ENCODE peak calls at places on chromosomes 4 and X, in four cellular contexts. One of them, this sample, is unnamed.

GRCh38 chr4:42627887-42628646 is 28.8 kb downstream of the ATP8A1 start:
- DNase-seq in HepG2: no peak
- DNase-seq in H1: no peak
- DNase-seq in K562: no peak
- DNase-seq in this sample: peak

GRCh38 chr4:157115613-157116340 is 39.8 kb downstream of the GLRB start:
- DNase-seq in K562: no peak
- DNase-seq in HepG2: no peak
- DNase-seq in H1: no peak
- DNase-seq in this sample: no peak

GRCh38 chr4:123649644-123650356 is 253.2 kb downstream of the SPRY1 start:
- DNase-seq in HepG2: peak
- DNase-seq in K562: no peak
- DNase-seq in H1: peak
- DNase-seq in this sample: no peak

GRCh38 chr4:67320645-67321044 is 224.7 kb downstream of the CENPC start:
- DNase-seq in HepG2: no peak
- DNase-seq in K562: no peak
- DNase-seq in H1: no peak
- DNase-seq in this sample: no peak

GRCh38 chr4:819401-820229 is 6.3 kb downstream of the CPLX1 start:
- DNase-seq in K562: no peak
- DNase-seq in HepG2: no peak
- DNase-seq in H1: no peak
- DNase-seq in this sample: no peak

GRCh38 chr4:121736735-121737351 is 28.1 kb downstream of the SMIM43 start:
- DNase-seq in HepG2: peak
- DNase-seq in H1: no peak
- DNase-seq in K562: peak
- DNase-seq in this sample: no peak

GRCh38 chrX:17024896-17025295 is 78.4 kb downstream of the REPS2 start:
- DNase-seq in K562: no peak
- DNase-seq in HepG2: peak
- DNase-seq in H1: no peak
- DNase-seq in this sample: no peak

GRCh38 chr4:57074753-57075152 is 35.4 kb downstream of the IGFBP7 start:
- DNase-seq in H1: no peak
- DNase-seq in HepG2: no peak
- DNase-seq in K562: no peak
- DNase-seq in this sample: no peak

GRCh38 chr4:72006576-72006975 is 25.2 kb upstream of the NPFFR2 start:
- DNase-seq in K562: no peak
- DNase-seq in H1: no peak
- DNase-seq in HepG2: no peak
- DNase-seq in this sample: no peak

GRCh38 chr4:1294424-1294823 is 4.7 kb downstream of the MAEA start:
- DNase-seq in H1: no peak
- DNase-seq in HepG2: no peak
- DNase-seq in K562: no peak
- DNase-seq in this sample: no peak

GRCh38 chr4:23485793-23486192 is 404.1 kb downstream of the PPARGC1A start:
- DNase-seq in K562: peak
- DNase-seq in HepG2: no peak
- DNase-seq in H1: no peak
- DNase-seq in this sample: no peak

GRCh38 chrX:106912864-106913263 is 7.3 kb upstream of the CLDN2 start:
- DNase-seq in H1: no peak
- DNase-seq in K562: no peak
- DNase-seq in HepG2: no peak
- DNase-seq in this sample: no peak

GRCh38 chr4:139975830-139976272 is 178.1 kb downstream of the MAML3 start:
- DNase-seq in K562: no peak
- DNase-seq in H1: no peak
- DNase-seq in HepG2: no peak
- DNase-seq in this sample: no peak

GRCh38 chr4:138967313-138967712 is 48.3 kb upstream of the NOCT start:
- DNase-seq in K562: no peak
- DNase-seq in HepG2: peak
- DNase-seq in H1: no peak
- DNase-seq in this sample: peak

GRCh38 chr4:165208741-165209388 is 1.5 kb downstream of the KLHL2 start:
- DNase-seq in H1: no peak
- DNase-seq in K562: peak
- DNase-seq in HepG2: no peak
- DNase-seq in this sample: no peak

GRCh38 chr4:113209652-113210320 is 160.3 kb downstream of the ANK2 start:
- DNase-seq in K562: no peak
- DNase-seq in H1: no peak
- DNase-seq in HepG2: no peak
- DNase-seq in this sample: no peak

GRCh38 chr4:185565696-185566095 is 30.4 kb upstream of the PDLIM3 start:
- DNase-seq in K562: no peak
- DNase-seq in HepG2: no peak
- DNase-seq in H1: no peak
- DNase-seq in this sample: no peak

GRCh38 chr4:151865327-151865726 is 104.5 kb upstream of the GATB start:
- DNase-seq in HepG2: no peak
- DNase-seq in H1: no peak
- DNase-seq in K562: no peak
- DNase-seq in this sample: no peak

GRCh38 chrX:79065696-79066095 is 78.8 kb upstream of the GPR174 start:
- DNase-seq in HepG2: no peak
- DNase-seq in K562: no peak
- DNase-seq in H1: no peak
- DNase-seq in this sample: peak
- H3K4me2 ChIP-seq in HepG2: no peak
- H3K4me2 ChIP-seq in K562: no peak
- H3K4me2 ChIP-seq in H1: no peak
- H3K4me2 ChIP-seq in this sample: no peak

DNA sequence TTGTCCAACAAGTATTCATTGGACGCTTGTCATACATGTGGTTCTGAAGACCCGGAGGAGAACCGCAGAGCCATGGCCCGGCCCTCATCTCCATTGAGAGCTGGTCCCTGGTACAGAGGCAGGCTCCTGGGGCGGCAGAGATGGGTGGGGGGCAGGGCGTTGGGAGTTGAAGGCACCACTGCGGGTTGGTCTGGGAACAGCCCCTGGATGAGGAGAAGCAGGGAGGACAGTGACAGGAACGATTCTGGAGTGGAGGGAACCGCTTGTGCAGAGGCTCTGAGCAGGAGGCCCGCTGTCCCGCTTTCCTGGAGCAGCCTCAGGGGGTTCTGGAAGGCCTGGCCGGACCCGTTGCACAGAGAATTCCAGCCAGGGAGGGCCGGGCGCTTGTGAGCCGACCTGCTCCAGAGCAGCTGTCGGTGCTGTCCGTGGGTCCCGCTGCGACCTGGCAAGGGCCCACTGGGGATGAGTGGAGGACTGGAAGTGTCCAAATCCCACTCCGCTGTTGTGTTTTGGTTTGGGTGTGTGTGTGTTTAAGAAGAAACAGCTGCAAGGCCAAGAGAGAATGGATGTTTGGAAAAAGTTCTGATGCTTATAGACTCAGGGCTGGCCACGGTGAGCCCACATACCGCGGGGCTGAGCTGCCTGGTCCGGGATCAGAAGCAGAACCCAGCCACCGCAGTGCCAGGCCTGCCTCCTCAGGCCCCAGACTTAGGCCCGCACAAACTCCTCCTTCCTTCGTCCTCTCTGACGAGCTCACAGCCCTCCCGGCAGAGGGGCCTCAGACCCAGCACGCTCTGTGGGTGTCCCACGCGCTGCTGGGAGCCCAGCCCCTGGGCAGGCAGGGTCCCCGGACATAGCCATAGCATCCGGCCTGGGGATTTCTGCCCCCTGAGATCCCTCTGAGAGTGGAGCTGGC is 73.8 kb downstream of the HTRA3 start:
- DNase-seq in H1: no peak
- DNase-seq in HepG2: no peak
- DNase-seq in K562: no peak
- DNase-seq in this sample: no peak
- TF ChIP-seq BRCA1 in H1: no peak
- TF ChIP-seq BRCA1 in HepG2: no peak
- TF ChIP-seq BRCA1 in K562: no peak
- TF ChIP-seq BRCA1 in this sample: no peak

DNA sequence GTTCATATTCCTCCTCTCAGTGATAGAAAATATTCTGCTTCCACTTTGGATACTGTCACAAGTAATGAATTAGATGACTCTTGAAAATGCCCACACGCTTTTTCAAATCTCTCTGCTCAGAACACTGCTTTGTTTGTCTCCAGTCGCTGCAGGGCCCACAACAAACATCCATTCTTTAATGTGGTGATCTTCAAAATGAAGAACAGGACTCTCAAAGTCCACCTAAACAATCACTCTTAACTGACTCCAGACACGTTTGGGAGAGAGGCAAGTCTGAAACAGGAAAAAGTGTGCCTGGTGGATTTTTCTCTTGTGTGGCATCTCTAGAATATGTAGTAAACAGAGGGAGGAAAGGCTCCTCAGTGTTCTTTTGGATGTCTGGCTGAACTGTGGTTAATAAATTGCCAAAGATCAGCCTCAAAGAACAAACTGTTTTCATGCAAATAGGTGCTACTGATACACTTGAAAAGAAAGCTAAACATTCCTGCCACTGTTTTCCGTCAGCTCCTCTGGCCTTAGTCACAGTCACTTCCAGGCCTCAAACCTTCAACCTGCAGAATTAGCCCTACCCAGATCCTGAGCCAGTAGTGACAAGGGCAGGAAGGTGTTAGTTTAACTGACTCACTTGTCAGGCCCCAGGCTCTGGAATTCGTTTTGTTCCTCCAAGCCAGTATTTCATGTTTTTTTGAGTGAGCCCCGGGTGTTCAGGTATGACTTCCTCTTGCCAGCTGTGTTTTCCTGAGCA is 259.6 kb upstream of the GPC4 start:
- DNase-seq in K562: no peak
- DNase-seq in HepG2: peak
- DNase-seq in H1: no peak
- DNase-seq in this sample: no peak
- H3K4me2 ChIP-seq in K562: no peak
- H3K4me2 ChIP-seq in HepG2: no peak
- H3K4me2 ChIP-seq in H1: no peak
- H3K4me2 ChIP-seq in this sample: no peak

GRCh38 chr4:54901202-54901601 is 224.2 kb downstream of the KDR start:
- DNase-seq in K562: no peak
- DNase-seq in H1: no peak
- DNase-seq in HepG2: no peak
- DNase-seq in this sample: no peak

GRCh38 chr4:54898163-54898562 is 227.2 kb downstream of the KDR start:
- DNase-seq in H1: no peak
- DNase-seq in HepG2: no peak
- DNase-seq in K562: no peak
- DNase-seq in this sample: no peak

GRCh38 chr4:54902261-54902660 is 223.1 kb downstream of the KDR start:
- DNase-seq in K562: no peak
- DNase-seq in HepG2: no peak
- DNase-seq in H1: no peak
- DNase-seq in this sample: no peak

GRCh38 chr4:54897590-54897989 is 227.8 kb downstream of the KDR start:
- DNase-seq in HepG2: no peak
- DNase-seq in H1: no peak
- DNase-seq in K562: no peak
- DNase-seq in this sample: no peak

GRCh38 chr4:54898941-54899340 is 226.5 kb downstream of the KDR start:
- DNase-seq in HepG2: no peak
- DNase-seq in K562: no peak
- DNase-seq in H1: no peak
- DNase-seq in this sample: no peak
- TF ChIP-seq BRCA1 in HepG2: no peak
- TF ChIP-seq BRCA1 in K562: no peak
- TF ChIP-seq BRCA1 in H1: no peak
- TF ChIP-seq BRCA1 in this sample: no peak

DNA sequence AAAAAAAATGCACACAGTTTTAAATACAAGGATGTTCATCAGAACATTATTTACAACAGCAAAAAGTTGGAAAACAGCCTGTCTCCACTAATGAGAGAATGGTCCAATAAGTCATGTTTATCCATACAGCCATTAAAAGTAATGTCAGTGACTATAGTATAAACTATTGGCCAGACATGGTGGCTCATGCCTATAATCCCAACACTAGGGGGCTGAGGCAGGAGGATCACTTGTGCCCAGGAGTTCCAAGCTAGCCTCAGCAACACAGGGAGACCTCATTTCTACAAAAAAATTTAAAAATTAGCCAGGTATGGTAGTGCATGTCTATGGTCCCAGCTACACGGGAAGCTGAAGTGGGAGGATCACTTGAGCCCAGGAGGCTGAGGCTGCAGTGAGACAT is 48.1 kb upstream of the IL13RA1 start:
- DNase-seq in K562: no peak
- DNase-seq in HepG2: no peak
- DNase-seq in H1: no peak
- DNase-seq in this sample: no peak
- H3K4me2 ChIP-seq in K562: no peak
- H3K4me2 ChIP-seq in HepG2: no peak
- H3K4me2 ChIP-seq in H1: no peak
- H3K4me2 ChIP-seq in this sample: no peak

GRCh38 chr4:19776929-19777328 is 474.8 kb upstream of the SLIT2 start:
- DNase-seq in H1: no peak
- DNase-seq in HepG2: no peak
- DNase-seq in K562: no peak
- DNase-seq in this sample: no peak
- TF ChIP-seq BRCA1 in H1: no peak
- TF ChIP-seq BRCA1 in HepG2: no peak
- TF ChIP-seq BRCA1 in K562: no peak
- TF ChIP-seq BRCA1 in this sample: no peak

DNA sequence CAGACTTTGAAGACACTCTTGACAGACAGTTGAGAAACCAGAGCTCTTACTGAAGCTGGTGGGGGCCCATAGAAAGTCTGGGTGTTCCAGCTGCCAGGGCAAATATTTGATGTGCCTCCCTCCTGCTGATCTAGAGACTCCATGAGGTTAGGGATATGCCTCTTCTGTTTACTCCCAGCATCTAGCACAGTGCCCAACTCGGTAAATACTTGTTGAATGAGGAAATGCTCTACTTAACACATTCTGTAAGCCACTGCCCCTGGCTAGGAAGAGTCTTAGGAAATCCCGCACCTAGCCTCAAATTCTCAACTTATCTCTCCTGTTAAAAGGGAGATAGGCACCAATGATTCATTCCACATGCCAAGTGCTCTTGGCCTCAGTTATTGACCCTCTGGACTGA is 179.2 kb upstream of the RASGEF1B start:
- DNase-seq in K562: no peak
- DNase-seq in HepG2: no peak
- DNase-seq in H1: no peak
- DNase-seq in this sample: no peak
- H3K4me2 ChIP-seq in K562: no peak
- H3K4me2 ChIP-seq in HepG2: no peak
- H3K4me2 ChIP-seq in H1: no peak
- H3K4me2 ChIP-seq in this sample: no peak

GRCh38 chrX:53287493-53288138 is 6.2 kb upstream of the IQSEC2 start:
- DNase-seq in HepG2: no peak
- DNase-seq in H1: no peak
- DNase-seq in K562: no peak
- DNase-seq in this sample: peak
- TF ChIP-seq BRCA1 in HepG2: no peak
- TF ChIP-seq BRCA1 in H1: no peak
- TF ChIP-seq BRCA1 in K562: no peak
- TF ChIP-seq BRCA1 in this sample: no peak

This sample was measured in GM12878.